ENCODE peak calls at places on chromosomes 11 and 22, in five cellular contexts. C is neural progenitor cell, O is PC-3, M is PC-9, B is IMR-90. S is an unnamed sample.

GRCh38 chr11:88231894-88232482 is 56.7 kb upstream of the RAB38 start:
- DNase-seq in C (peak), O (peak), M (peak), B (peak), S (peak)

GRCh38 chr11:132122701-132123100 is 752.3 kb downstream of the NTM start:
- DNase-seq in C (no peak), O (no peak), M (no peak), B (peak), S (no peak)

GRCh38 chr22:36287881-36288515 is 35.1 kb downstream of the APOL1 start:
- DNase-seq in C (no peak), O (no peak), M (peak), B (no peak), S (no peak)

GRCh38 chr11:5620606-5621521 is 3.9 kb upstream of the TRIM34 start:
- DNase-seq in C (no peak), O (peak), M (peak), B (peak), S (peak)

GRCh38 chr11:130216591-130217132 is 57.1 kb downstream of the ST14 start:
- DNase-seq in C (no peak), O (no peak), M (no peak), B (no peak), S (no peak)

GRCh38 chr11:129075757-129076156 is 116.4 kb downstream of the ARHGAP32 start:
- DNase-seq in C (no peak), O (no peak), M (no peak), B (no peak), S (no peak)

GRCh38 chr22:24107668-24108067 is 73.6 kb upstream of the SUSD2 start:
- DNase-seq in C (no peak), O (peak), M (no peak), B (peak), S (no peak)

GRCh38 chr11:129247129-129247528 is 55.0 kb upstream of the ARHGAP32 start:
- DNase-seq in C (no peak), O (peak), M (peak), B (peak), S (no peak)

GRCh38 chr22:44357296-44357961 is 44.7 kb upstream of the SHISAL1 start:
- DNase-seq in C (peak), O (no peak), M (no peak), B (no peak), S (no peak)

GRCh38 chr11:112632866-112633505 is 328.2 kb upstream of the NCAM1 start:
- DNase-seq in C (no peak), O (no peak), M (peak), B (no peak), S (no peak)

GRCh38 chr11:114319716-114320328 is 23.6 kb downstream of the NNMT start:
- DNase-seq in C (no peak), O (no peak), M (no peak), B (no peak), S (no peak)

GRCh38 chr11:13954591-13954990 is 7.9 kb upstream of the SPON1 start:
- DNase-seq in C (no peak), O (no peak), M (no peak), B (no peak), S (no peak)

GRCh38 chr11:6556139-6556949 is 47.1 kb downstream of the RRP8 start:
- DNase-seq in C (no peak), O (no peak), M (no peak), B (no peak), S (no peak)

GRCh38 chr22:46634011-46634699 is 14.0 kb downstream of the GRAMD4 start:
- DNase-seq in C (no peak), O (no peak), M (no peak), B (no peak), S (no peak)

GRCh38 chr11:118003456-118003855 is 17.3 kb downstream of the IL10RA start:
- DNase-seq in C (no peak), O (no peak), M (peak), B (no peak), S (no peak)

GRCh38 chr22:45246060-45246985 is 5.6 kb upstream of the KIAA0930 start:
- DNase-seq in C (no peak), O (peak), M (peak), B (peak), S (peak)

GRCh38 chr22:22916952-22917290 is 29.3 kb downstream of the IGLL5 start:
- DNase-seq in C (no peak), O (no peak), M (no peak), B (no peak), S (no peak)

GRCh38 chr11:113014731-113015455 is 53.7 kb downstream of the NCAM1 start:
- DNase-seq in C (no peak), O (no peak), M (no peak), B (no peak), S (peak)

GRCh38 chr11:125348704-125349635 is 147.1 kb downstream of the FEZ1 start:
- DNase-seq in C (peak), O (peak), M (no peak), B (peak), S (peak)

GRCh38 chr11:130725417-130726233 is 190.7 kb downstream of the SNX19 start:
- DNase-seq in C (no peak), O (peak), M (peak), B (peak), S (no peak)

GRCh38 chr22:17266261-17266971 is 47.2 kb upstream of the ADA2 start:
- DNase-seq in C (peak), O (no peak), M (no peak), B (no peak), S (peak)

GRCh38 chr11:26297179-26297970 is 34.6 kb upstream of the ANO3 start:
- DNase-seq in C (peak), O (peak), M (peak), B (peak), S (peak)

GRCh38 chr22:45742866-45743450 is 71.3 kb downstream of the ATXN10 start:
- DNase-seq in C (no peak), O (peak), M (peak), B (peak), S (peak)

GRCh38 chr22:22810018-22810427 is 77.6 kb upstream of the IGLL5 start:
- DNase-seq in C (peak), O (no peak), M (no peak), B (peak), S (peak)

GRCh38 chr22:39215430-39216142 is 29.2 kb downstream of the PDGFB start:
- DNase-seq in C (peak), O (no peak), M (no peak), B (no peak), S (no peak)

GRCh38 chr11:68009391-68010000 is 631 bp upstream of the ALDH3B1 start:
- DNase-seq in C (no peak), O (peak), M (peak), B (peak), S (no peak)

GRCh38 chr11:61118406-61118805 is 16.1 kb downstream of the CD5 start:
- DNase-seq in C (no peak), O (no peak), M (no peak), B (no peak), S (no peak)

GRCh38 chr11:33732176-33732575 is 4.0 kb downstream of the CD59 start:
- DNase-seq in C (no peak), O (no peak), M (peak), B (no peak), S (no peak)

GRCh38 chr11:10450451-10451398 is 4.3 kb upstream of the AMPD3 start:
- DNase-seq in C (peak), O (peak), M (peak), B (no peak), S (peak)

GRCh38 chr11:28481673-28482480 is 373.7 kb downstream of the METTL15 start:
- DNase-seq in C (peak), O (no peak), M (no peak), B (no peak), S (no peak)

GRCh38 chr11:58742981-58743880 is 11.5 kb upstream of the GLYAT start:
- DNase-seq in C (no peak), O (no peak), M (no peak), B (no peak), S (no peak)
- TF ChIP-seq CTCF in C (peak), O (peak), M (peak), B (no peak), S (no peak)

DNA sequence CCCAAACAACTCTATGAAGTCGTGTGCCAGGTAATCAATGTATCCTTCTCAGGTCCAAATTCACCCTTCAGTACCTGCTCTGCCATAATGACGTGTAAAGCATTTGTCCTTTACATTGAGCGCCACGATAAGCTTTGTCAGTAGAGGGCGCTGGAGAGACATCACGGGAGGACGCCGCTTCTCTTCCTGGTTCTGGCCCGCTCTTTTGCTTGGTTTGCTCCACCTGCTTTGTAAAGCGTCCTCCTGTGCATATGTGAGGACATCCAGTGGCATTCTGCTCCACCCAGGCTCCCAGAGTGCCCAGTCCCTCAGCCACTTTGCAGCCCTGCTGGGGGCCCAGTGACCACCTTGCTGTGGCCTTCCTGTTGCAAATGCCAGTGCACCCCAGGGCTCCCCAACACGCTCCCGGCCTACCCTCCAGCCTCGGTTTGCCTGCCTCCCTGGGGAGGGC is 61.1 kb downstream of the WT1 start:
- DNase-seq in C (peak), O (peak), M (no peak), B (peak), S (peak)
- H2AFZ ChIP-seq in C (no peak), O (no peak), M (peak), B (no peak), S (no peak)

DNA sequence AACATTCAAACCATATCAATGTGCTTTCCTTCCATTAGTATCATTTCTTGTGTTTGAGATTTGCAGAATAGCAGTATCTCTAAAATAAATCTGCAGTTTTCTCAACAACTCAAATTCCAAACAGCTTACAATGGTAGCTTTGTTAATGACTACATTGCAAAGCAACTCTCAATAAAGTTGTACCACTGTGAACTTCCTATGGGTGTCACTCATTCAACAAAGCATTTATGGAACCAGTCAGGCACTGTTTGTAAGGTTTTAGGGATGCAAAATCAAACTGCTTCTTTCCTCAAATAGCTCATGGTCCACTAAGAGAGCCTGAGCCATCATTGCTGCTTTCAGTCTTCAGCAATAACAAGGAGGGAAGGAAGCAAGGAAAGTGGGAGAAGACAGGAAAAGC is 91.0 kb downstream of the CCDC83 start:
- DNase-seq in C (no peak), O (peak), M (no peak), B (peak), S (no peak)
- TF ChIP-seq CTCF in C (no peak), O (no peak), M (no peak), B (no peak), S (no peak)

GRCh38 chr11:35930466-35930865 is 13.4 kb upstream of the LDLRAD3 start:
- DNase-seq in C (no peak), O (no peak), M (no peak), B (no peak), S (no peak)

GRCh38 chr11:35923452-35923851 is 20.4 kb upstream of the LDLRAD3 start:
- DNase-seq in C (no peak), O (no peak), M (no peak), B (no peak), S (no peak)

GRCh38 chr11:35928688-35929087 is 15.2 kb upstream of the LDLRAD3 start:
- DNase-seq in C (no peak), O (no peak), M (no peak), B (no peak), S (no peak)

GRCh38 chr11:35927730-35928129 is 16.1 kb upstream of the LDLRAD3 start:
- DNase-seq in C (no peak), O (peak), M (peak), B (peak), S (peak)

GRCh38 chr11:35927067-35927466 is 16.8 kb upstream of the LDLRAD3 start:
- DNase-seq in C (no peak), O (no peak), M (no peak), B (no peak), S (no peak)
- H2AFZ ChIP-seq in C (no peak), O (peak), M (peak), B (peak), S (no peak)

GRCh38 chr11:62324738-62325556 is 12.3 kb upstream of the ASRGL1 start:
- DNase-seq in C (peak), O (peak), M (no peak), B (peak), S (peak)
- TF ChIP-seq CTCF in C (peak), O (peak), M (peak), B (peak), S (peak)